ENCODE peak calls at places on chromosomes 12 and 14, in six cellular contexts. G is left ventricle myocardium inferior, E is IMR-90, C is upper lobe of right lung, P is tibial artery, Y is GM23248. S is an unnamed sample. For H3K27me3, the result is how much of the 10 kb centered on the place peaks cover.

GRCh38 chr12:80445083-80445482 is 1.0 kb downstream of the PTPRQ start:
- DNase-seq in G (no peak), E (peak), C (no peak), P (no peak), Y (peak), S (no peak)

GRCh38 chr14:90649096-90649495 is 167.1 kb downstream of the TTC7B start:
- DNase-seq in G (no peak), E (peak), C (no peak), P (no peak), Y (no peak), S (no peak)

GRCh38 chr14:90003526-90004312 is 48.0 kb downstream of the TDP1 start:
- DNase-seq in G (no peak), E (no peak), C (no peak), P (no peak), Y (no peak), S (no peak)

GRCh38 chr12:104457746-104458644 is 1.2 kb downstream of the CHST11 start:
- DNase-seq in G (peak), E (no peak), C (peak), P (peak), Y (peak), S (no peak)

GRCh38 chr14:89137514-89138163 is 279.4 kb downstream of the FOXN3 start:
- DNase-seq in G (no peak), E (peak), C (peak), P (peak), Y (peak), S (peak)

GRCh38 chr12:72296389-72296788 is 24.2 kb downstream of the TRHDE start:
- DNase-seq in G (no peak), E (peak), C (no peak), P (no peak), Y (peak), S (no peak)

GRCh38 chr14:23910081-23910875 is 43.3 kb upstream of the DHRS4 start:
- DNase-seq in G (no peak), E (peak), C (no peak), P (peak), Y (peak), S (peak)

GRCh38 chr14:53814371-53814770 is 142.3 kb downstream of the BMP4 start:
- DNase-seq in G (no peak), E (no peak), C (no peak), P (no peak), Y (no peak), S (no peak)

GRCh38 chr14:33839193-33840076 is 111.4 kb downstream of the EGLN3 start:
- DNase-seq in G (no peak), E (peak), C (no peak), P (peak), Y (peak), S (no peak)

GRCh38 chr12:98885778-98886177 is 240.7 kb downstream of the APAF1 start:
- DNase-seq in G (no peak), E (no peak), C (no peak), P (no peak), Y (no peak), S (no peak)

GRCh38 chr12:31865023-31865422 is 94.2 kb upstream of the RESF1 start:
- DNase-seq in G (peak), E (no peak), C (no peak), P (no peak), Y (no peak), S (no peak)
- H3K27me3 ChIP-seq in G (under half), E (under half), C (under half), P (under half), Y (under half), S (under half)

GRCh38 chr12:13702401-13702800 is 279.0 kb downstream of the GRIN2B start:
- DNase-seq in G (no peak), E (no peak), C (no peak), P (no peak), Y (no peak), S (no peak)
- H3K27me3 ChIP-seq in G (under half), E (under half), C (under half), P (under half), Y (under half), S (under half)

GRCh38 chr14:85058170-85058569 is 471.8 kb upstream of the FLRT2 start:
- DNase-seq in G (no peak), E (peak), C (no peak), P (no peak), Y (peak), S (peak)
- H3K27me3 ChIP-seq in G (under half), E (under half), C (under half), P (under half), Y (under half), S (under half)

GRCh38 chr14:28772613-28773012 is 6.0 kb downstream of the FOXG1 start:
- DNase-seq in G (no peak), E (no peak), C (no peak), P (no peak), Y (no peak), S (no peak)

GRCh38 chr14:28776482-28777266 is 10.1 kb downstream of the FOXG1 start:
- DNase-seq in G (no peak), E (no peak), C (no peak), P (no peak), Y (no peak), S (no peak)

GRCh38 chr14:28773176-28773575 is 6.6 kb downstream of the FOXG1 start:
- DNase-seq in G (no peak), E (no peak), C (no peak), P (no peak), Y (no peak), S (no peak)

GRCh38 chr14:28774764-28775738 is 8.5 kb downstream of the FOXG1 start:
- DNase-seq in G (no peak), E (no peak), C (no peak), P (no peak), Y (no peak), S (no peak)

GRCh38 chr14:28773917-28774691 is 7.5 kb downstream of the FOXG1 start:
- DNase-seq in G (no peak), E (peak), C (no peak), P (no peak), Y (peak), S (no peak)
- H3K27me3 ChIP-seq in G (half or more), E (under half), C (half or more), P (under half), Y (half or more), S (half or more)

GRCh38 chr14:61813101-61813596 is 50.9 kb downstream of the SNAPC1 start:
- DNase-seq in G (no peak), E (no peak), C (no peak), P (no peak), Y (peak), S (peak)
- H3K27me3 ChIP-seq in G (half or more), E (under half), C (under half), P (under half), Y (under half), S (half or more)

GRCh38 chr14:64605926-64606685 is 56.3 kb downstream of the PPP1R36 start:
- DNase-seq in G (no peak), E (peak), C (no peak), P (no peak), Y (no peak), S (peak)

GRCh38 chr14:64601571-64601970 is 51.8 kb downstream of the PPP1R36 start:
- DNase-seq in G (no peak), E (no peak), C (no peak), P (no peak), Y (no peak), S (no peak)

GRCh38 chr14:64604854-64605253 is 55.1 kb downstream of the PPP1R36 start:
- DNase-seq in G (no peak), E (no peak), C (no peak), P (no peak), Y (no peak), S (peak)

GRCh38 chr14:64602826-64603225 is 53.1 kb downstream of the PPP1R36 start:
- DNase-seq in G (no peak), E (no peak), C (no peak), P (no peak), Y (no peak), S (no peak)

GRCh38 chr14:64604001-64604400 is 54.2 kb downstream of the PPP1R36 start:
- DNase-seq in G (no peak), E (no peak), C (no peak), P (no peak), Y (no peak), S (peak)
- H3K27me3 ChIP-seq in G (under half), E (under half), C (under half), P (under half), Y (under half), S (under half)

GRCh38 chr12:5434647-5434968 is 2.7 kb downstream of the NTF3 start:
- DNase-seq in G (no peak), E (no peak), C (no peak), P (no peak), Y (no peak), S (no peak)
- H3K27me3 ChIP-seq in G (half or more), E (under half), C (half or more), P (under half), Y (under half), S (half or more)

DNA sequence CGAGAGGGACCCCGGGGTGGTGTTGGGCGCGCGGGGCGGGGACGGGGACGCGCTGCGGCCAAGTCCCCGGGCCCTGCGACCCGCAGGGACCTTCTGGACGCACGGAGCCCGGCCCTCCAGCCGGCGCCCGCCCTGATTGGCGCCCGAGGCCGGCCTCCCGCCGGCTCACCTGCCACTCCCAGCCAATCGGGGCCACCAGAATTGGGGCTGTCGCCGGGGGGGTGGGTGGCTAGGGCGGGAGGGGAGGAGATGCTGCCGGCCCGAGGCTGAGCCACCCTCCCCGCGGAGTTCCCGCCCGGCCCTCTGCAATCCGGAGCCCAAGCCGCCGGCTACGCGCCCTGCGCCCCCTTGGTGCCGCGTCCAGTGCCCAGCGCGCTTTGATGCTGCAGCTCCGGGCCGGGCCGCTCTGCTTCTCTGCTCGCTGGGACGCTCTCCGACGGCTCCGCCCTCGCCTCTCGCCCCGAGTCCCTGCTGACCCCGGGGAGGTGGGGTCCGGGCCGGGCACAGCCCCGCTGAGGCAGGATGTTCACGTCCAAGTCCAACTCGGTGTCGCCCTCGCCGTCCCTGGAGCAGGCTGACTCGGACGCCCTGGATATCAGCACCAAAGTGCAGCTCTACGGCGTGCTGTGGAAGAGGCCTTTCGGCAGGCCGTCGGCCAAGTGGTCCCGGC is at the start of gene PLEKHD1:
- DNase-seq in G (no peak), E (no peak), C (peak), P (no peak), Y (peak), S (no peak)
- H3K27me3 ChIP-seq in G (half or more), E (half or more), C (under half), P (under half), Y (under half), S (half or more)

GRCh38 chr12:3377056-3377455 is 113.9 kb upstream of the PRMT8 start:
- DNase-seq in G (no peak), E (no peak), C (no peak), P (no peak), Y (no peak), S (no peak)
- H3K27me3 ChIP-seq in G (under half), E (under half), C (under half), P (under half), Y (under half), S (under half)

GRCh38 chr14:56803816-56804535 is 6.3 kb downstream of the OTX2 start:
- DNase-seq in G (no peak), E (no peak), C (no peak), P (no peak), Y (no peak), S (no peak)
- H3K27me3 ChIP-seq in G (half or more), E (half or more), C (half or more), P (under half), Y (half or more), S (half or more)